ENCODE peak calls at places on chromosomes 1 and 21, in nine cellular contexts. K is stimulated activated naive CD4-positive, alpha-beta T cell treated with Interleukin-2 at 50 U/mL for 16 hours; H is neural crest cell; F is stimulated activated CD4-positive, alpha-beta T cell treated with anti-CD3 and anti-CD28 coated beads, Interleukin-4, amount 100 ng/mL, for 24 hours; E is left kidney; R is activated CD4-positive, alpha-beta T cell treated with anti-CD3 and anti-CD28 coated beads for 48 hours; A is GM20000; J is NCI-H2029 treated with DMSO at 0.1 percent for 48 hours; C is CD8-positive, alpha-beta memory T cell. O is an unnamed sample.

GRCh38 chr21:41342035-41342434 is 19.8 kb upstream of the MX2 start:
- DNase-seq in K (no peak), H (no peak), F (no peak), E (no peak), R (no peak), A (no peak), J (peak; percentile 4), C (no peak), O (no peak)

GRCh38 chr1:22773981-22774471 is 63.4 kb downstream of the EPHB2 start:
- DNase-seq in K (no peak), H (no peak), F (no peak), E (peak; percentile 38), R (no peak), A (no peak), J (no peak), C (no peak), O (no peak)

GRCh38 chr1:45340816-45341215 is 576 bp upstream of the MUTYH start:
- DNase-seq in K (no peak), H (no peak), F (peak; percentile 26), E (peak; percentile 48), R (peak; percentile 40), A (no peak), J (no peak), C (no peak), O (peak; percentile 60)

GRCh38 chr1:163115887-163116286 is 46.7 kb downstream of the RGS4 start:
- DNase-seq in K (no peak), H (no peak), F (no peak), E (no peak), R (no peak), A (no peak), J (no peak), C (no peak), O (no peak)

GRCh38 chr1:117631761-117632160 is 25.9 kb downstream of the TENT5C start:
- DNase-seq in K (no peak), H (no peak), F (no peak), E (no peak), R (no peak), A (no peak), J (no peak), C (no peak), O (no peak)

GRCh38 chr1:56404561-56405030 is 174.8 kb downstream of the PLPP3 start:
- DNase-seq in K (no peak), H (no peak), F (no peak), E (no peak), R (no peak), A (no peak), J (no peak), C (no peak), O (no peak)

GRCh38 chr1:65772607-65773006 is 20.1 kb upstream of the PDE4B start:
- DNase-seq in K (no peak), H (no peak), F (no peak), E (no peak), R (no peak), A (no peak), J (no peak), C (no peak), O (no peak)

GRCh38 chr1:67759692-67760029 is 73.6 kb downstream of the GNG12 start:
- DNase-seq in K (no peak), H (no peak), F (no peak), E (no peak), R (no peak), A (no peak), J (no peak), C (no peak), O (no peak)

GRCh38 chr1:156336242-156336641 is 1.9 kb downstream of the CCT3 start:
- DNase-seq in K (no peak), H (no peak), F (no peak), E (no peak), R (peak; percentile 22), A (peak; percentile 25), J (no peak), C (no peak), O (peak; percentile 54)